ENCODE peak calls at places on chromosomes 13 and 19, in four cellular contexts. B, K, D and Y are unnamed samples.

GRCh38 chr13:23898101-23898500 is 799 bp upstream of the C1QTNF9B start:
- DNase-seq in B (peak; percentile 96), D (no peak), K (no peak), Y (no peak)

GRCh38 chr13:50809133-50810090 is 34.1 kb downstream of the DLEU7 start:
- DNase-seq in B (no peak), K (no peak), D (no peak), Y (no peak)

GRCh38 chr13:112940236-112940635 is 28.8 kb upstream of the MCF2L start:
- DNase-seq in B (no peak), K (no peak), D (no peak), Y (no peak)

GRCh38 chr19:33689886-33690285 is 68.1 kb downstream of the CHST8 start:
- DNase-seq in B (no peak), K (peak; percentile 46), D (no peak), Y (no peak)

GRCh38 chr13:73204916-73205315 is 146.1 kb downstream of the KLF5 start:
- DNase-seq in D (no peak), K (no peak), B (no peak), Y (no peak)

GRCh38 chr13:113046883-113047244 is 58.7 kb upstream of the F7 start:
- DNase-seq in B (no peak), K (peak; percentile 31), D (no peak), Y (no peak)

GRCh38 chr13:40440990-40441820 is 225.2 kb downstream of the FOXO1 start:
- DNase-seq in B (no peak), D (peak; percentile 90), K (peak; percentile 86), Y (no peak)

GRCh38 chr19:39524495-39524894 is 8.2 kb downstream of the EID2B start:
- DNase-seq in K (no peak), D (no peak), B (no peak), Y (no peak)

GRCh38 chr19:28990522-28990921 is 222.4 kb downstream of the UQCRFS1 start:
- DNase-seq in K (no peak), D (peak; percentile 53), B (no peak), Y (no peak)

GRCh38 chr13:27481766-27482165 is 31.4 kb upstream of the MTIF3 start:
- DNase-seq in K (peak; percentile 67), B (no peak), D (peak; percentile 71), Y (no peak)

GRCh38 chr19:46081928-46082727 is 41.3 kb upstream of the IGFL4 start:
- DNase-seq in B (no peak), D (no peak), K (no peak), Y (no peak)

GRCh38 chr13:74273591-74273990 is 139.4 kb upstream of the KLF12 start:
- DNase-seq in D (no peak), K (no peak), B (no peak), Y (no peak)

GRCh38 chr19:29543381-29543780 is 17.6 kb downstream of the VSTM2B start:
- DNase-seq in D (no peak), B (no peak), K (no peak), Y (no peak)

GRCh38 chr19:3224346-3225325 is at the start of gene CELF5:
- DNase-seq in K (no peak), D (peak; percentile 84), B (no peak), Y (peak; percentile 39)

GRCh38 chr13:114135731-114136171 is 3.3 kb upstream of the RASA3 start:
- DNase-seq in K (no peak), B (no peak), D (no peak), Y (no peak)

GRCh38 chr13:101751488-101751887 is 299.0 kb downstream of the ITGBL1 start:
- DNase-seq in D (no peak), K (no peak), B (peak; percentile 32), Y (no peak)

GRCh38 chr13:42354246-42355117 is 82.5 kb downstream of the AKAP11 start:
- DNase-seq in D (no peak), B (peak; percentile 20), K (no peak), Y (peak; percentile 69)

GRCh38 chr13:86020350-86021002 is 221.3 kb upstream of the SLITRK6 start:
- DNase-seq in B (peak; percentile 10), K (no peak), D (no peak), Y (no peak)

GRCh38 chr13:87333599-87333998 is 337.6 kb upstream of the SLITRK5 start:
- DNase-seq in D (no peak), B (no peak), K (no peak), Y (no peak)

GRCh38 chr13:25872871-25873607 is 178.8 kb downstream of the SHISA2 start:
- DNase-seq in B (no peak), K (no peak), D (no peak), Y (no peak)

GRCh38 chr13:114100446-114101320 is 31.7 kb downstream of the RASA3 start:
- DNase-seq in K (peak; percentile 62), D (peak; percentile 68), B (no peak), Y (no peak)

GRCh38 chr13:52955505-52955904 is 73.1 kb upstream of the OLFM4 start:
- DNase-seq in K (no peak), D (no peak), B (no peak), Y (no peak)

GRCh38 chr19:3211191-3211590 is 13.3 kb upstream of the CELF5 start:
- DNase-seq in B (no peak), K (no peak), D (peak; percentile 51), Y (no peak)

GRCh38 chr19:2636897-2637683 is 65.4 kb downstream of the GNG7 start:
- DNase-seq in K (peak; percentile 83), B (no peak), D (peak; percentile 90), Y (peak; percentile 57)

GRCh38 chr13:40563350-40564125 is 102.9 kb downstream of the FOXO1 start:
- DNase-seq in D (peak; percentile 67), B (no peak), K (no peak), Y (no peak)

GRCh38 chr13:65336916-65337315 is 1893.2 kb downstream of the PCDH9 start:
- DNase-seq in B (peak; percentile 32), K (no peak), D (no peak), Y (no peak)

GRCh38 chr19:45311640-45312039 is 11.0 kb downstream of the CKM start:
- DNase-seq in B (no peak), K (no peak), D (peak; percentile 75), Y (no peak)

DNA sequence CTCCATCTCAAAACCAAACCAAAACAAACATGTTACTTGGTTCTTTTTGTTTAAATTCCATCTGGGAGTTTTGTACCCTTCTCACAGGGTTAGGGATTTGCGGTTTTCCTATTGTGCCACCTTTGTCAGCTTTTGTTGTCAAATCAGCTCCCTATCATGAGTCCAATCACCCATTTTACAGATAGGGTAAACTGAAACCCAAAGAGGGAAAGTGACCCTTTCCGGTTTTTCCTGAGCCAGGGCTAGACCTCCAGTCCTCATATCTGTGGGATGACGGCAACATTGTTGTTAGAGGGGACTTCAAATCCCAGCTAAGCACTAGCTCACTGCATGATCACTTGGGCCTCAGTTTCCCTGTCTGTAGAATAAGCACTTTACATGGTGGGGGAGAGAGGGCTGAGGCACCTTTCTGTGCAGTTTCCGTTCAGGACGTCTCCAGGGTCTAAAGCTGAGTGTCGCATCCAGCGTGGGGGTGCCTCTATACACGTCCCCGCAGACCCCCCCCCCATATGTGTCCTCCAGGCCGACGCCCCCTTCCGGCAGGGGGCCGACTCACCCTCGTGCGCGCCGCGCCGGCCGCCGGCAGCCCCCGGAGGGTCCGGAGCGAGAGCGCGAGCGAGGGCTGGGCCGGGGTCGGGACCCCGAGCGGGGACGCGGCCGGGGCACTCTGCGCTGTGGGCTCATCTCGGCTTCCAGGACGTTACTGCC is 3.9 kb downstream of the CCDC194 start:
- DNase-seq in B (no peak), K (peak; percentile 66), D (no peak), Y (no peak)
- H3K27ac ChIP-seq in B (no peak overlapping the region), K (peak overlapping the region; percentile 7), D (no peak overlapping the region), Y (no peak overlapping the region)

GRCh38 chr19:6772866-6773322 is 386 bp downstream of the VAV1 start:
- DNase-seq in K (no peak), B (no peak), D (no peak), Y (no peak)
- H3K27ac ChIP-seq in K (peak overlapping the region; percentile 14), B (no peak overlapping the region), D (no peak overlapping the region), Y (peak overlapping the region; percentile 77)

GRCh38 chr19:48036765-48037164 is 7.1 kb downstream of the CABP5 start:
- DNase-seq in D (no peak), K (no peak), B (no peak), Y (no peak)

GRCh38 chr19:48043675-48044258 is at the start of gene CABP5:
- DNase-seq in K (no peak), B (no peak), D (no peak), Y (no peak)

GRCh38 chr19:48044561-48044960 is 682 bp upstream of the CABP5 start:
- DNase-seq in B (no peak), D (no peak), K (no peak), Y (no peak)

DNA sequence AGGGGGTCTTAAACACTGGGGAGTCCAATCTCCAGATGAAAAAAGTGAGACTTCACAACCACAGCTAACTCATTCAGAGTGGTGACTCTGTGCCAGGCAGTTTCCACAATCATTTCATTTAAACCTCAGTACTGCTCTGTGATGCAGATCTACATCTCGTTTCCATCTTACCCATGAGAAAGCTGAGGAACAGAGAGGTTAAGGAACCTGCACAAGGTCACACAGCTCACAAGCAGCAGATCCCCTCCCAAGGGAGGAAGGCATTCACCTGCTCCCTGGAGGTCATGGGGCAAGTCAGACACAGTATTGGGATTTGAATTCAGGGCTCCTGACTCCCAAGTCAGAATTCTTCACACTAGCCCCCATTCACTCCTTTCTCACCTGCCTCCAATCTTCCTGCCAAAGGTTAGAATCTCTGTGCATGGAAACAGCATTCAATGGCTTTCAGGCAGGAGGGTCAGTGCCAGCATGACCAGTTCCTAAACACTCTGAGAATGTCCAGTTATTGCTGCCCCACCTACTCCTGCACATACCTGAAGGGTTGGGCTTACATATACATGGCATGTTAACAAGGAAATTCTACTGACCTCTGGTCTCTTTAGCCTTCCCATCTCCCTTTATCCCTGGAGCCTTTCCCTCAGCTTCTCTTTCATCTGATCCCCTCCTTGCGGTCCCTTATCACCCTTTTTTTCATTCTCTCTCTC is 1.9 kb downstream of the CABP5 start:
- DNase-seq in K (no peak), D (no peak), B (no peak), Y (no peak)
- H3K27ac ChIP-seq in K (no peak overlapping the region), D (no peak overlapping the region), B (no peak overlapping the region), Y (no peak overlapping the region)

DNA sequence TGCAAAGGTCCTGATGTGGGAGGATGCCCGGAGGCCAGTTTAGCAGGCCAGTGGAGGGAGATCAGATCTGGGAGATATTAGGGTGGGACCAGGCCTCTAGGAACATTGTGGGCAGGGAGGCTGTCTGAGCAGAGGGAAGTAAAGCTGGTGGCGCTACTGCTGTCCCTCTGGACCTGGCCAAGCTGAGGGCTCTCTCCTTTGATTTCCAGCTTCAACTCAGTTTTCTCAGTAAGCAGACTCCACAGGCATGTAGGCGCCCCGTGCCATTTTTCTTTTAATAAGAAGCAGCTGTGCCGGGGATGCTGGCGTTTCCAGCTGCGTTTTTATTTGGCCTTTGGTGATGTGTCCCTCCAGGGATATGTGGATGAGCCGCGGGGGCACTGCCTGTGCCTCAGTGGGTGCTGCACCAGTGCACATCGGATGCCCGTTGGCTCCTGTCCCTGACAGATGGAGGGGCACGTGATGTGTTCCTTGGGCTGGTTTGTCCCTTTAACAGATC is 6.7 kb downstream of the DNM2 start:
- DNase-seq in D (no peak), K (no peak), B (no peak), Y (no peak)
- H3K27ac ChIP-seq in D (peak overlapping the region; percentile 53), K (no peak overlapping the region), B (peak overlapping the region; percentile 11), Y (no peak overlapping the region)

GRCh38 chr19:56525214-56525860 is 13.4 kb upstream of the ZFP28 start:
- DNase-seq in K (no peak), D (no peak), B (no peak), Y (no peak)
- H3K27ac ChIP-seq in K (no peak overlapping the region), D (no peak overlapping the region), B (no peak overlapping the region), Y (no peak overlapping the region)